ENCODE peak calls at places on chromosomes 6 and 20, in six cellular contexts. Q is iris pigment epithelial cell, H is GM04504, K is NCI-H1694 treated with DMSO at 0.1 percent for 48 hours, D is epithelial cell of esophagus, F is OCI-M1. N is an unnamed sample.

GRCh38 chr6:152463183-152463582 is 174.0 kb downstream of the SYNE1 start:
- DNase-seq in Q (no peak), H (no peak), K (no peak), D (no peak), F (no peak), N (no peak)

GRCh38 chr20:50111120-50111828 is 1.7 kb downstream of the UBE2V1 start:
- DNase-seq in Q (peak; percentile 77), H (peak; percentile 29), K (no peak), D (peak; percentile 84), F (peak; percentile 85), N (peak; percentile 87)

GRCh38 chr6:26196846-26197683 is 109.8 kb downstream of the HFE start:
- DNase-seq in Q (peak; percentile 96), H (peak; percentile 81), K (no peak), D (peak; percentile 92), F (peak; percentile 98), N (peak; percentile 97)

GRCh38 chr6:26272171-26272631 is 92.8 kb upstream of the BTN3A2 start:
- DNase-seq in Q (no peak), H (no peak), K (no peak), D (peak; percentile 59), F (peak; percentile 77), N (peak; percentile 88)

GRCh38 chr20:44526129-44526528 is 4.3 kb upstream of the SERINC3 start:
- DNase-seq in Q (peak; percentile 51), H (no peak), K (no peak), D (peak; percentile 85), F (no peak), N (peak; percentile 24)

GRCh38 chr20:2542361-2542760 is 6.0 kb downstream of the TMC2 start:
- DNase-seq in Q (no peak), H (no peak), K (no peak), D (no peak), F (no peak), N (no peak)

GRCh38 chr6:130676077-130676772 is 151.0 kb upstream of the SMLR1 start:
- DNase-seq in Q (peak; percentile 7), H (no peak), K (no peak), D (no peak), F (peak; percentile 31), N (no peak)

GRCh38 chr6:26125015-26125690 is 37.9 kb downstream of the HFE start:
- DNase-seq in Q (no peak), H (no peak), K (no peak), D (peak; percentile 44), F (peak; percentile 76), N (peak; percentile 86)

GRCh38 chr6:170152989-170153388 is 137.9 kb downstream of the DLL1 start:
- DNase-seq in Q (peak; percentile 54), H (no peak), K (peak; percentile 49), D (peak; percentile 80), F (no peak), N (no peak)

GRCh38 chr6:25050356-25050755 is 114.6 kb upstream of the RIPOR2 start:
- DNase-seq in Q (peak; percentile 91), H (peak; percentile 63), K (peak; percentile 0), D (peak; percentile 65), F (peak; percentile 63), N (no peak)

GRCh38 chr20:32439132-32439829 is 81.2 kb downstream of the ASXL1 start:
- DNase-seq in Q (peak; percentile 65), H (peak; percentile 84), K (no peak), D (no peak), F (peak; percentile 39), N (peak; percentile 44)

GRCh38 chr6:36657265-36657664 is 21.2 kb upstream of the CDKN1A start:
- DNase-seq in Q (no peak), H (no peak), K (no peak), D (no peak), F (no peak), N (no peak)

GRCh38 chr20:54056762-54057639 is 13.4 kb downstream of the BCAS1 start:
- DNase-seq in Q (no peak), H (no peak), K (no peak), D (no peak), F (no peak), N (peak; percentile 35)

GRCh38 chr6:6057442-6058053 is 50.8 kb upstream of the NRN1 start:
- DNase-seq in Q (peak; percentile 28), H (peak; percentile 0), K (peak; percentile 74), D (peak; percentile 68), F (peak; percentile 82), N (peak; percentile 56)

GRCh38 chr6:23302499-23302898 is 733.1 kb downstream of the HDGFL1 start:
- DNase-seq in Q (no peak), H (no peak), K (no peak), D (no peak), F (no peak), N (no peak)

GRCh38 chr6:150767585-150768164 is 97.8 kb upstream of the MTHFD1L start:
- DNase-seq in Q (peak; percentile 37), H (no peak), K (no peak), D (no peak), F (peak; percentile 33), N (no peak)

GRCh38 chr6:36851149-36851614 is 11.9 kb upstream of the CPNE5 start:
- DNase-seq in Q (peak; percentile 78), H (peak; percentile 71), K (peak; percentile 34), D (peak; percentile 72), F (peak; percentile 87), N (peak; percentile 71)

GRCh38 chr6:130417951-130418350 is 52.1 kb downstream of the TMEM200A start:
- DNase-seq in Q (peak; percentile 93), H (no peak), K (no peak), D (peak; percentile 9), F (peak; percentile 46), N (no peak)

GRCh38 chr6:123360359-123360758 is 276.4 kb downstream of the TRDN start:
- DNase-seq in Q (no peak), H (no peak), K (no peak), D (no peak), F (no peak), N (no peak)

GRCh38 chr6:17768388-17768787 is 61.7 kb upstream of the NUP153 start:
- DNase-seq in Q (peak; percentile 54), H (peak; percentile 1), K (no peak), D (peak; percentile 31), F (peak; percentile 17), N (peak; percentile 7)

GRCh38 chr6:20291764-20292227 is 79.5 kb upstream of the MBOAT1 start:
- DNase-seq in Q (peak; percentile 81), H (peak; percentile 61), K (peak; percentile 84), D (peak; percentile 85), F (peak; percentile 95), N (peak; percentile 82)

GRCh38 chr6:165883851-165884640 is 221.0 kb upstream of the PDE10A start:
- DNase-seq in Q (peak; percentile 24), H (peak; percentile 1), K (no peak), D (no peak), F (no peak), N (no peak)

GRCh38 chr6:16258709-16259075 is 20.3 kb downstream of the GMPR start:
- DNase-seq in Q (no peak), H (no peak), K (no peak), D (no peak), F (no peak), N (no peak)